ENCODE peak calls at places on chromosomes 2 and 18, in ten cellular contexts. One of them, this sample, is unnamed.
A peak's percentile ranks its signal among the peaks of the same experiment; 100 is the strongest.

GRCh38 chr2:189300917-189301316 is 121.4 kb upstream of the COL5A2 start:
- DNase-seq in choroid plexus epithelial cell: no peak
- DNase-seq in mucosa of gallbladder: no peak
- DNase-seq in adrenal gland: no peak
- DNase-seq in NCI-H2029: no peak
- DNase-seq in stimulated activated CD4-positive, alpha-beta T cell treated with anti-CD3 and anti-CD28 coated beads, Interleukin-4, amount 100 ng/mL, for 4 hours: peak; percentile 49
- DNase-seq in NB4: no peak
- DNase-seq in neural progenitor cell: no peak
- DNase-seq in T-helper 17 cell: peak; percentile 7
- DNase-seq in A549: no peak
- DNase-seq in this sample: no peak

GRCh38 chr18:50203801-50204604 is 9.1 kb upstream of the MYO5B start:
- DNase-seq in stimulated activated CD4-positive, alpha-beta T cell treated with anti-CD3 and anti-CD28 coated beads, Interleukin-4, amount 100 ng/mL, for 4 hours: no peak
- DNase-seq in T-helper 17 cell: no peak
- DNase-seq in A549: peak; percentile 28
- DNase-seq in mucosa of gallbladder: peak; percentile 42
- DNase-seq in adrenal gland: peak; percentile 48
- DNase-seq in NCI-H2029: peak; percentile 51
- DNase-seq in NB4: peak; percentile 43
- DNase-seq in neural progenitor cell: peak; percentile 88
- DNase-seq in choroid plexus epithelial cell: peak; percentile 64
- DNase-seq in this sample: no peak

GRCh38 chr18:75320506-75320905 is 107.0 kb downstream of the SMIM21 start:
- DNase-seq in neural progenitor cell: no peak
- DNase-seq in T-helper 17 cell: no peak
- DNase-seq in NCI-H2029: no peak
- DNase-seq in mucosa of gallbladder: no peak
- DNase-seq in choroid plexus epithelial cell: no peak
- DNase-seq in stimulated activated CD4-positive, alpha-beta T cell treated with anti-CD3 and anti-CD28 coated beads, Interleukin-4, amount 100 ng/mL, for 4 hours: no peak
- DNase-seq in NB4: no peak
- DNase-seq in adrenal gland: no peak
- DNase-seq in A549: no peak
- DNase-seq in this sample: no peak

GRCh38 chr2:234951386-234952269 is at the start of gene SH3BP4:
- DNase-seq in adrenal gland: peak; percentile 84
- DNase-seq in A549: peak; percentile 68
- DNase-seq in neural progenitor cell: peak; percentile 92
- DNase-seq in stimulated activated CD4-positive, alpha-beta T cell treated with anti-CD3 and anti-CD28 coated beads, Interleukin-4, amount 100 ng/mL, for 4 hours: peak; percentile 37
- DNase-seq in NB4: no peak
- DNase-seq in choroid plexus epithelial cell: peak; percentile 81
- DNase-seq in T-helper 17 cell: no peak
- DNase-seq in mucosa of gallbladder: peak; percentile 86
- DNase-seq in NCI-H2029: peak; percentile 46
- DNase-seq in this sample: no peak

GRCh38 chr2:240246173-240246820 is 105.8 kb upstream of the OTOS start:
- DNase-seq in T-helper 17 cell: no peak
- DNase-seq in choroid plexus epithelial cell: no peak
- DNase-seq in A549: no peak
- DNase-seq in NCI-H2029: no peak
- DNase-seq in adrenal gland: no peak
- DNase-seq in NB4: no peak
- DNase-seq in mucosa of gallbladder: no peak
- DNase-seq in stimulated activated CD4-positive, alpha-beta T cell treated with anti-CD3 and anti-CD28 coated beads, Interleukin-4, amount 100 ng/mL, for 4 hours: no peak
- DNase-seq in neural progenitor cell: no peak
- DNase-seq in this sample: no peak

GRCh38 chr2:231159306-231159705 is 34.5 kb upstream of the HTR2B start:
- DNase-seq in choroid plexus epithelial cell: peak; percentile 75
- DNase-seq in A549: no peak
- DNase-seq in adrenal gland: no peak
- DNase-seq in mucosa of gallbladder: no peak
- DNase-seq in T-helper 17 cell: no peak
- DNase-seq in NB4: no peak
- DNase-seq in neural progenitor cell: no peak
- DNase-seq in NCI-H2029: no peak
- DNase-seq in stimulated activated CD4-positive, alpha-beta T cell treated with anti-CD3 and anti-CD28 coated beads, Interleukin-4, amount 100 ng/mL, for 4 hours: no peak
- DNase-seq in this sample: no peak

GRCh38 chr2:73984922-73985317 is 210 bp downstream of the TET3 start:
- DNase-seq in mucosa of gallbladder: peak; percentile 46
- DNase-seq in neural progenitor cell: peak; percentile 83
- DNase-seq in adrenal gland: peak; percentile 55
- DNase-seq in NB4: no peak
- DNase-seq in A549: peak; percentile 35
- DNase-seq in choroid plexus epithelial cell: no peak
- DNase-seq in NCI-H2029: no peak
- DNase-seq in T-helper 17 cell: peak; percentile 60
- DNase-seq in stimulated activated CD4-positive, alpha-beta T cell treated with anti-CD3 and anti-CD28 coated beads, Interleukin-4, amount 100 ng/mL, for 4 hours: peak; percentile 59
- DNase-seq in this sample: no peak

GRCh38 chr2:157324331-157324843 is 1.2 kb downstream of the ERMN start:
- DNase-seq in stimulated activated CD4-positive, alpha-beta T cell treated with anti-CD3 and anti-CD28 coated beads, Interleukin-4, amount 100 ng/mL, for 4 hours: no peak
- DNase-seq in NCI-H2029: no peak
- DNase-seq in T-helper 17 cell: no peak
- DNase-seq in neural progenitor cell: no peak
- DNase-seq in choroid plexus epithelial cell: no peak
- DNase-seq in adrenal gland: no peak
- DNase-seq in mucosa of gallbladder: no peak
- DNase-seq in NB4: no peak
- DNase-seq in A549: no peak
- DNase-seq in this sample: no peak

GRCh38 chr2:208224802-208225201 is 30.1 kb downstream of the IDH1 start:
- DNase-seq in T-helper 17 cell: no peak
- DNase-seq in neural progenitor cell: no peak
- DNase-seq in NB4: no peak
- DNase-seq in mucosa of gallbladder: no peak
- DNase-seq in NCI-H2029: no peak
- DNase-seq in stimulated activated CD4-positive, alpha-beta T cell treated with anti-CD3 and anti-CD28 coated beads, Interleukin-4, amount 100 ng/mL, for 4 hours: no peak
- DNase-seq in choroid plexus epithelial cell: peak; percentile 6
- DNase-seq in A549: no peak
- DNase-seq in adrenal gland: no peak
- DNase-seq in this sample: no peak

GRCh38 chr18:11052800-11053199 is 96.6 kb downstream of the PIEZO2 start:
- DNase-seq in mucosa of gallbladder: no peak
- DNase-seq in neural progenitor cell: no peak
- DNase-seq in A549: no peak
- DNase-seq in NB4: no peak
- DNase-seq in stimulated activated CD4-positive, alpha-beta T cell treated with anti-CD3 and anti-CD28 coated beads, Interleukin-4, amount 100 ng/mL, for 4 hours: no peak
- DNase-seq in choroid plexus epithelial cell: peak; percentile 45
- DNase-seq in T-helper 17 cell: no peak
- DNase-seq in NCI-H2029: no peak
- DNase-seq in adrenal gland: no peak
- DNase-seq in this sample: no peak

GRCh38 chr2:18584608-18584954 is 4.8 kb downstream of the NT5C1B start:
- DNase-seq in stimulated activated CD4-positive, alpha-beta T cell treated with anti-CD3 and anti-CD28 coated beads, Interleukin-4, amount 100 ng/mL, for 4 hours: no peak
- DNase-seq in mucosa of gallbladder: no peak
- DNase-seq in choroid plexus epithelial cell: no peak
- DNase-seq in NCI-H2029: no peak
- DNase-seq in A549: no peak
- DNase-seq in NB4: no peak
- DNase-seq in neural progenitor cell: no peak
- DNase-seq in T-helper 17 cell: no peak
- DNase-seq in adrenal gland: no peak
- DNase-seq in this sample: no peak

GRCh38 chr2:175136334-175137215 is 31.4 kb downstream of the ATF2 start:
- DNase-seq in mucosa of gallbladder: no peak
- DNase-seq in stimulated activated CD4-positive, alpha-beta T cell treated with anti-CD3 and anti-CD28 coated beads, Interleukin-4, amount 100 ng/mL, for 4 hours: no peak
- DNase-seq in NCI-H2029: no peak
- DNase-seq in neural progenitor cell: no peak
- DNase-seq in NB4: no peak
- DNase-seq in adrenal gland: no peak
- DNase-seq in choroid plexus epithelial cell: no peak
- DNase-seq in T-helper 17 cell: no peak
- DNase-seq in A549: no peak
- DNase-seq in this sample: no peak

GRCh38 chr18:2654105-2654827 is 1.3 kb upstream of the SMCHD1 start:
- DNase-seq in NB4: peak; percentile 11
- DNase-seq in neural progenitor cell: no peak
- DNase-seq in T-helper 17 cell: no peak
- DNase-seq in A549: no peak
- DNase-seq in adrenal gland: no peak
- DNase-seq in choroid plexus epithelial cell: peak; percentile 31
- DNase-seq in NCI-H2029: no peak
- DNase-seq in mucosa of gallbladder: no peak
- DNase-seq in stimulated activated CD4-positive, alpha-beta T cell treated with anti-CD3 and anti-CD28 coated beads, Interleukin-4, amount 100 ng/mL, for 4 hours: no peak
- DNase-seq in this sample: no peak

GRCh38 chr18:4433762-4434161 is 21.3 kb downstream of the DLGAP1 start:
- DNase-seq in stimulated activated CD4-positive, alpha-beta T cell treated with anti-CD3 and anti-CD28 coated beads, Interleukin-4, amount 100 ng/mL, for 4 hours: no peak
- DNase-seq in A549: no peak
- DNase-seq in adrenal gland: no peak
- DNase-seq in choroid plexus epithelial cell: no peak
- DNase-seq in NCI-H2029: no peak
- DNase-seq in neural progenitor cell: no peak
- DNase-seq in mucosa of gallbladder: no peak
- DNase-seq in NB4: no peak
- DNase-seq in T-helper 17 cell: no peak
- DNase-seq in this sample: no peak

GRCh38 chr2:134232461-134232860 is 21.4 kb upstream of the MGAT5 start:
- DNase-seq in A549: no peak
- DNase-seq in T-helper 17 cell: no peak
- DNase-seq in adrenal gland: no peak
- DNase-seq in NCI-H2029: no peak
- DNase-seq in neural progenitor cell: no peak
- DNase-seq in mucosa of gallbladder: no peak
- DNase-seq in choroid plexus epithelial cell: no peak
- DNase-seq in NB4: peak; percentile 64
- DNase-seq in stimulated activated CD4-positive, alpha-beta T cell treated with anti-CD3 and anti-CD28 coated beads, Interleukin-4, amount 100 ng/mL, for 4 hours: no peak
- DNase-seq in this sample: no peak

GRCh38 chr2:23435250-23436035 is 50.5 kb downstream of the KLHL29 start:
- DNase-seq in NCI-H2029: no peak
- DNase-seq in adrenal gland: no peak
- DNase-seq in T-helper 17 cell: no peak
- DNase-seq in NB4: no peak
- DNase-seq in mucosa of gallbladder: no peak
- DNase-seq in stimulated activated CD4-positive, alpha-beta T cell treated with anti-CD3 and anti-CD28 coated beads, Interleukin-4, amount 100 ng/mL, for 4 hours: no peak
- DNase-seq in choroid plexus epithelial cell: no peak
- DNase-seq in A549: no peak
- DNase-seq in neural progenitor cell: no peak
- DNase-seq in this sample: no peak

GRCh38 chr18:48440924-48441323 is 31.7 kb upstream of the ZBTB7C start:
- DNase-seq in mucosa of gallbladder: no peak
- DNase-seq in T-helper 17 cell: no peak
- DNase-seq in choroid plexus epithelial cell: no peak
- DNase-seq in adrenal gland: no peak
- DNase-seq in neural progenitor cell: no peak
- DNase-seq in NCI-H2029: no peak
- DNase-seq in NB4: no peak
- DNase-seq in A549: no peak
- DNase-seq in stimulated activated CD4-positive, alpha-beta T cell treated with anti-CD3 and anti-CD28 coated beads, Interleukin-4, amount 100 ng/mL, for 4 hours: no peak
- DNase-seq in this sample: no peak

GRCh38 chr2:11568436-11568835 is 34.6 kb downstream of the GREB1 start:
- DNase-seq in NB4: no peak
- DNase-seq in A549: no peak
- DNase-seq in neural progenitor cell: no peak
- DNase-seq in adrenal gland: no peak
- DNase-seq in stimulated activated CD4-positive, alpha-beta T cell treated with anti-CD3 and anti-CD28 coated beads, Interleukin-4, amount 100 ng/mL, for 4 hours: no peak
- DNase-seq in choroid plexus epithelial cell: no peak
- DNase-seq in T-helper 17 cell: no peak
- DNase-seq in NCI-H2029: no peak
- DNase-seq in mucosa of gallbladder: no peak
- DNase-seq in this sample: no peak

GRCh38 chr2:232482301-232483238 is 5.1 kb downstream of the ECEL1 start:
- DNase-seq in A549: no peak
- DNase-seq in stimulated activated CD4-positive, alpha-beta T cell treated with anti-CD3 and anti-CD28 coated beads, Interleukin-4, amount 100 ng/mL, for 4 hours: no peak
- DNase-seq in neural progenitor cell: no peak
- DNase-seq in adrenal gland: no peak
- DNase-seq in NCI-H2029: no peak
- DNase-seq in mucosa of gallbladder: no peak
- DNase-seq in T-helper 17 cell: no peak
- DNase-seq in NB4: no peak
- DNase-seq in choroid plexus epithelial cell: no peak
- DNase-seq in this sample: no peak

GRCh38 chr2:210475726-210476125 is 833 bp downstream of the LANCL1 start:
- DNase-seq in stimulated activated CD4-positive, alpha-beta T cell treated with anti-CD3 and anti-CD28 coated beads, Interleukin-4, amount 100 ng/mL, for 4 hours: no peak
- DNase-seq in NCI-H2029: no peak
- DNase-seq in NB4: peak; percentile 16
- DNase-seq in T-helper 17 cell: no peak
- DNase-seq in neural progenitor cell: no peak
- DNase-seq in adrenal gland: no peak
- DNase-seq in A549: no peak
- DNase-seq in mucosa of gallbladder: no peak
- DNase-seq in choroid plexus epithelial cell: no peak
- DNase-seq in this sample: no peak

GRCh38 chr2:74021407-74021755 is 36.7 kb downstream of the TET3 start:
- DNase-seq in A549: no peak
- DNase-seq in mucosa of gallbladder: no peak
- DNase-seq in NCI-H2029: no peak
- DNase-seq in T-helper 17 cell: no peak
- DNase-seq in choroid plexus epithelial cell: no peak
- DNase-seq in stimulated activated CD4-positive, alpha-beta T cell treated with anti-CD3 and anti-CD28 coated beads, Interleukin-4, amount 100 ng/mL, for 4 hours: no peak
- DNase-seq in NB4: no peak
- DNase-seq in neural progenitor cell: no peak
- DNase-seq in adrenal gland: no peak
- DNase-seq in this sample: no peak

GRCh38 chr2:233974530-233975071 is 57.4 kb downstream of the TRPM8 start:
- DNase-seq in NCI-H2029: no peak
- DNase-seq in stimulated activated CD4-positive, alpha-beta T cell treated with anti-CD3 and anti-CD28 coated beads, Interleukin-4, amount 100 ng/mL, for 4 hours: no peak
- DNase-seq in mucosa of gallbladder: peak; percentile 75
- DNase-seq in A549: peak; percentile 98
- DNase-seq in NB4: peak; percentile 72
- DNase-seq in choroid plexus epithelial cell: peak; percentile 85
- DNase-seq in T-helper 17 cell: no peak
- DNase-seq in adrenal gland: peak; percentile 89
- DNase-seq in neural progenitor cell: no peak
- DNase-seq in this sample: peak; percentile 19

GRCh38 chr2:40554665-40555294 is 102.9 kb upstream of the SLC8A1 start:
- DNase-seq in A549: peak; percentile 67
- DNase-seq in mucosa of gallbladder: peak; percentile 71
- DNase-seq in choroid plexus epithelial cell: peak; percentile 69
- DNase-seq in NCI-H2029: peak; percentile 35
- DNase-seq in adrenal gland: peak; percentile 84
- DNase-seq in stimulated activated CD4-positive, alpha-beta T cell treated with anti-CD3 and anti-CD28 coated beads, Interleukin-4, amount 100 ng/mL, for 4 hours: peak; percentile 1
- DNase-seq in T-helper 17 cell: no peak
- DNase-seq in NB4: peak; percentile 69
- DNase-seq in neural progenitor cell: peak; percentile 70
- DNase-seq in this sample: peak; percentile 88

This sample was measured in H1.